ENCODE peak calls at places on chromosomes 12 and 14, in eight cellular contexts. M is breast epithelium, J is heart right ventricle, Z is right lobe of liver, I is tibial artery, V is A549, Y is transverse colon, P is left ventricle myocardium inferior. A is an unnamed sample.

GRCh38 chr14:77786148-77786547 is 13.8 kb upstream of the ADCK1 start:
- DNase-seq in V (no peak), P (no peak), J (no peak), I (no peak), M (no peak), Y (no peak), Z (no peak), A (no peak)

GRCh38 chr12:52250048-52250990 is 17.3 kb downstream of the KRT7 start:
- DNase-seq in J (no peak), Y (no peak), I (no peak), Z (no peak), P (no peak), M (no peak), V (no peak), A (no peak)

GRCh38 chr12:93989913-93990312 is 158.5 kb upstream of the PLXNC1 start:
- DNase-seq in M (no peak), P (no peak), Y (no peak), Z (no peak), I (no peak), J (no peak), V (no peak), A (no peak)

GRCh38 chr14:75800792-75801191 is 139.7 kb downstream of the TTLL5 start:
- DNase-seq in M (no peak), I (no peak), J (no peak), Z (no peak), Y (no peak), V (no peak), P (no peak), A (no peak)

GRCh38 chr12:103560604-103561101 is 26.4 kb upstream of the STAB2 start:
- DNase-seq in V (peak), Z (no peak), M (no peak), Y (no peak), P (no peak), J (no peak), I (peak), A (no peak)

GRCh38 chr14:35385042-35385839 is 19.3 kb downstream of the NFKBIA start:
- DNase-seq in J (peak), Z (peak), V (peak), Y (peak), P (peak), M (peak), I (peak), A (peak)

GRCh38 chr12:122227341-122227740 is 1.5 kb upstream of the DIABLO start:
- DNase-seq in V (no peak), Y (no peak), M (no peak), P (no peak), Z (no peak), J (no peak), I (no peak), A (no peak)

GRCh38 chr14:77654001-77654431 is 37.6 kb upstream of the SPTLC2 start:
- DNase-seq in Z (no peak), V (no peak), P (no peak), Y (no peak), M (no peak), I (no peak), J (no peak), A (no peak)

GRCh38 chr12:22628228-22628627 is 3.3 kb downstream of the ETNK1 start:
- DNase-seq in P (no peak), V (no peak), Z (no peak), Y (no peak), I (no peak), M (no peak), J (no peak), A (no peak)

GRCh38 chr14:24775919-24776318 is 141.9 kb upstream of the GZMB start:
- DNase-seq in M (no peak), P (no peak), V (no peak), I (no peak), Y (no peak), Z (no peak), J (no peak), A (no peak)

GRCh38 chr12:116368196-116369194 is 91.0 kb upstream of the MED13L start:
- DNase-seq in I (no peak), Z (peak), V (peak), Y (peak), J (no peak), P (no peak), M (no peak), A (peak)

GRCh38 chr12:109389146-109389545 is 41.4 kb downstream of the MYO1H start:
- DNase-seq in I (no peak), M (no peak), J (no peak), Y (no peak), P (no peak), V (peak), Z (no peak), A (no peak)

GRCh38 chr12:105986779-105987686 is 151.7 kb downstream of the NUAK1 start:
- DNase-seq in M (no peak), V (no peak), J (no peak), P (no peak), I (no peak), Z (no peak), Y (no peak), A (no peak)

GRCh38 chr12:120317258-120318105 is 10.1 kb downstream of the PLA2G1B start:
- DNase-seq in Z (peak), I (peak), Y (peak), M (peak), P (peak), V (peak), J (peak), A (peak)

GRCh38 chr14:53900499-53900898 is 56.1 kb downstream of the BMP4 start:
- DNase-seq in I (peak), J (peak), P (peak), Z (no peak), Y (peak), V (no peak), M (no peak), A (peak)

GRCh38 chr12:9721394-9722092 is 11.4 kb downstream of the CLECL1 start:
- DNase-seq in I (no peak), P (no peak), J (no peak), Y (no peak), Z (no peak), V (peak), M (no peak), A (no peak)

GRCh38 chr12:41511247-41511646 is 323.1 kb downstream of the PDZRN4 start:
- DNase-seq in P (no peak), V (no peak), Z (no peak), J (no peak), M (no peak), I (no peak), Y (no peak), A (no peak)

DNA sequence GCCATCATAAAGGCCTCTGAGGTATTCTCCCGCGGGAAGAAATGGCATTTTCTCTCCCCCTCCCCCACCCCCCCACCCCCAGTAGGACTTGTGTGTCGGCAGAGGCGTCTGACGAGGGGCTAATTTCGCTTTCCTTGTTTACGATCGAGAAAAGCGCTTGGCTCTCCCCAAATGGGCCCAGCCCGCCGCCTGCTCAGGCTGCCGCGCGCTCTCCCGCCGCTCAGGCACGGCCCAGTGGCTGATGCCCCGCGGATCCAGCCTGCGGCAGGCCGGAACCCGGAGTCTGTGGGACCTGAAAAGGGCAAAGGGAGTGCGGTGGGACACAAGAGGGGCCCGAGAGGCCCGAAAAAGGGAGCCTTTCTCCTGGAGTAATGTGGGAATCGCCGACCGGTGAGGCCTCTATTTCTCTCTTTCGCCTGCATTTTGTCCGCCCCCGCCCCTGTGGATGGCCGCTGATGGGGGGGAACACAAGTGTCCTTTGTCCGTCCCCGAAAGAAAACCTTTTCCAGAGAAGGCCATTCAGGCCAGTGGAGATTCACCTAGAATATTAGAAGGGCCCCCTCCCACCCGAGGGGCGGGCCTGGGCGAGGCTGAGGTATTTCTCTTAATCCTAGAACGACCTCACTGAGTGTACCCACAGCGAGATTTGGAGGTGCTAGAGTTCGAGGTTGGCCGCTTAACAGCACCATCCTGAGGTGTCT is 9.0 kb upstream of the HOXC6 start:
- DNase-seq in M (no peak), I (no peak), J (no peak), Y (no peak), V (no peak), P (no peak), Z (no peak), A (no peak)
- H3K4me3 ChIP-seq in M (peak), I (peak), J (no peak), Y (no peak), V (no peak), P (peak), Z (no peak), A (no peak)

GRCh38 chr14:105945891-105946290 is 419.5 kb downstream of the TMEM121 start:
- DNase-seq in J (no peak), Z (no peak), M (no peak), V (no peak), Y (no peak), I (no peak), P (no peak), A (no peak)
- TF ChIP-seq CTCF in J (no peak), Z (peak), M (no peak), V (peak), Y (no peak), I (no peak), P (peak), A (no peak)

DNA sequence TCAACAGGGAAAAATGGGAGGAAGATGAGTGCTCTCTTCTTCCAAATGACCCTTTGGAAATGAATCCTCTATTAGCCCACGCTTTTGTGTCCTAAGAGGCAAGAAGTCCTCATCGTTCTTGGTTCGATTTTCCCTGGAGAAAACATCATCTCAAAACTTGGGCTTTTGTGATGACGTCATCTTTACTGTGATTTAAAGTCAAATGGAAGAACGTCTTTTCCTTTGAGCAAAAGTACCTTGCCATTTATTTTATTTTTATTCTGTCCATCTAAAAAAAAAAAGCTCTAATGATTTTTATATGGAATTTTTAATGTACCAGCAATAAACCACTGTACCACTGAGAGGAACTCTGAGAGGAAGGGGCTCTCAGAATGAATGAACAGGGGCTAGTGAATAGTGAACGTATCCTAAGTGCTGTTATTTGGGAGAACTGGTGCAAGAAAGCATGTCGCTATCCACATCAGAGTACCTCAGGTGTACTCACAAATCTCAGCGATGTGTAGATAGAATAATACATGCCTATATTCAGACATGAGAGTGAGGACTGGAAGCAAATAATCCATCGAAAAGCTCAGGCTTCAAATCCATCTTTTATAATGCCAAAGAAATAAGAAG is 124.8 kb downstream of the HMGA2 start:
- DNase-seq in Z (no peak), Y (no peak), P (no peak), V (no peak), I (no peak), J (no peak), M (no peak), A (no peak)
- H3K27ac ChIP-seq in Z (no peak), Y (no peak), P (peak), V (peak), I (no peak), J (no peak), M (no peak), A (no peak)

DNA sequence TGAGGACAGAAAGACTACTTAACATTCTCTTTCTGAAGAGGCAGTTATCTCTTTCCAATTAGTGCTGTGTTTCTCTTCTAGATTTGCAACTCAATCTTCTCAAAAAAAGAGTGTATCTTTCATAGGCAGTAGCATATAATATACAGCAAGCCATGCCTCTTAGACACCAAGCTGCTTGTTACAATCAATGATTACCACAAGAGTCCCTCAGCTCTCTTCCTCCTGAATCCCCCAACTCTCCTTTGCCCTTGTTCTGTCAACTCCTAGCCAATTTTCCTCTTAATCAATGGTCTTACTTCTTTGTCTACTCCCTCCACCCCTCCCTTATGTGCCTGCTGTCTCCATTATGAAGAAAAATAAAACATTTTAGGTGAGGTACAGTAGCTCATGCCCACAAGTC is 2.6 kb downstream of the TMTC1 start:
- DNase-seq in Y (no peak), I (no peak), Z (no peak), J (no peak), V (no peak), M (no peak), P (no peak), A (no peak)
- H3K4me3 ChIP-seq in Y (no peak), I (peak), Z (no peak), J (no peak), V (no peak), M (peak), P (peak), A (no peak)

GRCh38 chr14:106024983-106025604 is 498.7 kb downstream of the TMEM121 start:
- DNase-seq in I (no peak), Y (no peak), M (no peak), P (no peak), Z (no peak), V (no peak), J (no peak), A (no peak)

GRCh38 chr14:106023411-106023810 is 497.0 kb downstream of the TMEM121 start:
- DNase-seq in M (no peak), J (no peak), P (no peak), Y (no peak), I (no peak), V (no peak), Z (no peak), A (no peak)

GRCh38 chr14:106021832-106022231 is 495.4 kb downstream of the TMEM121 start:
- DNase-seq in I (no peak), J (no peak), Z (no peak), M (no peak), Y (no peak), V (no peak), P (no peak), A (no peak)
- TF ChIP-seq CTCF in I (no peak), J (no peak), Z (no peak), M (no peak), Y (no peak), V (no peak), P (no peak), A (no peak)

A was measured in colonic mucosa.